ENCODE peak calls at places on chromosomes 3 and 15, in seven cellular contexts. One of them, this sample, is unnamed. For H3K4me1, the result is how much of the 10 kb centered on the place peaks cover.

GRCh38 chr15:68365140-68365745 is 66.7 kb downstream of the ITGA11 start:
- DNase-seq in endothelial cell of umbilical vein: peak
- DNase-seq in neural progenitor cell: no peak
- DNase-seq in SK-N-SH: no peak
- DNase-seq in IMR-90: no peak
- DNase-seq in body of pancreas: no peak
- DNase-seq in heart left ventricle: peak
- DNase-seq in this sample: no peak

GRCh38 chr15:91887321-91887720 is 33.8 kb downstream of the SLCO3A1 start:
- DNase-seq in neural progenitor cell: no peak
- DNase-seq in endothelial cell of umbilical vein: no peak
- DNase-seq in heart left ventricle: peak
- DNase-seq in body of pancreas: no peak
- DNase-seq in SK-N-SH: no peak
- DNase-seq in IMR-90: no peak
- DNase-seq in this sample: no peak

GRCh38 chr15:82298520-82298919 is 35.9 kb downstream of the SAXO2 start:
- DNase-seq in heart left ventricle: no peak
- DNase-seq in SK-N-SH: no peak
- DNase-seq in IMR-90: no peak
- DNase-seq in neural progenitor cell: no peak
- DNase-seq in body of pancreas: no peak
- DNase-seq in endothelial cell of umbilical vein: no peak
- DNase-seq in this sample: no peak

GRCh38 chr15:93055211-93055763 is 33.7 kb downstream of the RGMA start:
- DNase-seq in SK-N-SH: no peak
- DNase-seq in endothelial cell of umbilical vein: no peak
- DNase-seq in neural progenitor cell: no peak
- DNase-seq in heart left ventricle: no peak
- DNase-seq in body of pancreas: no peak
- DNase-seq in IMR-90: no peak
- DNase-seq in this sample: no peak

GRCh38 chr15:52642386-52643361 is 36.5 kb downstream of the ATOSA start:
- DNase-seq in endothelial cell of umbilical vein: no peak
- DNase-seq in IMR-90: peak
- DNase-seq in neural progenitor cell: no peak
- DNase-seq in SK-N-SH: no peak
- DNase-seq in body of pancreas: no peak
- DNase-seq in heart left ventricle: no peak
- DNase-seq in this sample: peak

GRCh38 chr3:169774186-169774585 is 990 bp downstream of the MYNN start:
- DNase-seq in body of pancreas: no peak
- DNase-seq in endothelial cell of umbilical vein: no peak
- DNase-seq in SK-N-SH: no peak
- DNase-seq in heart left ventricle: no peak
- DNase-seq in IMR-90: peak
- DNase-seq in neural progenitor cell: peak
- DNase-seq in this sample: no peak

GRCh38 chr3:152176241-152176640 is 92.5 kb upstream of the MBNL1 start:
- DNase-seq in neural progenitor cell: no peak
- DNase-seq in SK-N-SH: no peak
- DNase-seq in heart left ventricle: no peak
- DNase-seq in body of pancreas: no peak
- DNase-seq in IMR-90: peak
- DNase-seq in endothelial cell of umbilical vein: no peak
- DNase-seq in this sample: no peak

GRCh38 chr15:63601026-63601726 is 4.0 kb downstream of the FBXL22 start:
- DNase-seq in IMR-90: peak
- DNase-seq in endothelial cell of umbilical vein: peak
- DNase-seq in SK-N-SH: peak
- DNase-seq in body of pancreas: peak
- DNase-seq in heart left ventricle: peak
- DNase-seq in neural progenitor cell: peak
- DNase-seq in this sample: peak

GRCh38 chr15:51669381-51669780 is 11.9 kb upstream of the SCG3 start:
- DNase-seq in heart left ventricle: no peak
- DNase-seq in endothelial cell of umbilical vein: no peak
- DNase-seq in IMR-90: no peak
- DNase-seq in neural progenitor cell: no peak
- DNase-seq in body of pancreas: no peak
- DNase-seq in SK-N-SH: no peak
- DNase-seq in this sample: no peak

GRCh38 chr3:27589795-27590194 is 105.6 kb upstream of the SLC4A7 start:
- DNase-seq in SK-N-SH: no peak
- DNase-seq in heart left ventricle: no peak
- DNase-seq in endothelial cell of umbilical vein: no peak
- DNase-seq in IMR-90: peak
- DNase-seq in neural progenitor cell: no peak
- DNase-seq in body of pancreas: no peak
- DNase-seq in this sample: no peak

GRCh38 chr3:193572426-193572908 is 17.8 kb upstream of the ATP13A4 start:
- DNase-seq in body of pancreas: peak
- DNase-seq in neural progenitor cell: peak
- DNase-seq in SK-N-SH: peak
- DNase-seq in heart left ventricle: peak
- DNase-seq in endothelial cell of umbilical vein: peak
- DNase-seq in IMR-90: peak
- DNase-seq in this sample: peak

GRCh38 chr3:60475096-60475495 is 776.2 kb downstream of the FHIT start:
- DNase-seq in IMR-90: no peak
- DNase-seq in body of pancreas: no peak
- DNase-seq in neural progenitor cell: no peak
- DNase-seq in heart left ventricle: no peak
- DNase-seq in SK-N-SH: no peak
- DNase-seq in endothelial cell of umbilical vein: no peak
- DNase-seq in this sample: no peak

GRCh38 chr3:171088984-171089754 is 62.6 kb upstream of the SLC2A2 start:
- DNase-seq in heart left ventricle: no peak
- DNase-seq in body of pancreas: no peak
- DNase-seq in neural progenitor cell: peak
- DNase-seq in SK-N-SH: no peak
- DNase-seq in endothelial cell of umbilical vein: peak
- DNase-seq in IMR-90: peak
- DNase-seq in this sample: peak

GRCh38 chr3:107621465-107621864 is 98.7 kb downstream of the BBX start:
- DNase-seq in neural progenitor cell: no peak
- DNase-seq in endothelial cell of umbilical vein: no peak
- DNase-seq in IMR-90: no peak
- DNase-seq in heart left ventricle: no peak
- DNase-seq in body of pancreas: no peak
- DNase-seq in SK-N-SH: no peak
- DNase-seq in this sample: no peak

GRCh38 chr3:11784962-11785361 is 61.7 kb downstream of the TAMM41 start:
- DNase-seq in heart left ventricle: no peak
- DNase-seq in endothelial cell of umbilical vein: no peak
- DNase-seq in body of pancreas: no peak
- DNase-seq in IMR-90: no peak
- DNase-seq in SK-N-SH: peak
- DNase-seq in neural progenitor cell: no peak
- DNase-seq in this sample: no peak

GRCh38 chr15:90701880-90702630 is 15.1 kb upstream of the BLM start:
- DNase-seq in SK-N-SH: no peak
- DNase-seq in neural progenitor cell: peak
- DNase-seq in endothelial cell of umbilical vein: no peak
- DNase-seq in body of pancreas: no peak
- DNase-seq in IMR-90: no peak
- DNase-seq in heart left ventricle: no peak
- DNase-seq in this sample: no peak

GRCh38 chr3:108146139-108146538 is 55.3 kb upstream of the CD47 start:
- DNase-seq in neural progenitor cell: no peak
- DNase-seq in IMR-90: no peak
- DNase-seq in heart left ventricle: no peak
- DNase-seq in endothelial cell of umbilical vein: no peak
- DNase-seq in SK-N-SH: no peak
- DNase-seq in body of pancreas: no peak
- DNase-seq in this sample: no peak

DNA sequence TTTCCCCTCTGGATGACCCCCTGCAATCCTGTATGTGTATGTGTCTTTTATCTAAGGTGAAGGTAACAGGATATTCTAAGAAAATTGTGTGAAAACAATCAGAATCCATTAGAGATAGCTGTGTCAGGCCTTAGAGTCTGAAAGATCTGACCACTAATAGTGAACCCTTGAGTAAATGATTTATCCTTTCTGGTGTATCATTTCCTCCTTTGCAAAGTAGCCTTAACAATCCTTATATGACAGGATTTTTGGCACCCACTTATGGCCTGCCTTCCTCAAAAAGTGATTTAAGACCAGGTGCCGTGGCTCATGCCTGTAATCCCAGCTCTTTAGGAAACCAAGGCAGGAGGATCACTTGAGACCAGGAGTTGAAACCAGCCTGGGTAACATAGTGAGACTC is 110.2 kb downstream of the RBPMS2 start:
- DNase-seq in IMR-90: no peak
- DNase-seq in heart left ventricle: no peak
- DNase-seq in endothelial cell of umbilical vein: no peak
- DNase-seq in body of pancreas: no peak
- DNase-seq in neural progenitor cell: no peak
- DNase-seq in SK-N-SH: no peak
- DNase-seq in this sample: no peak
- H3K27ac ChIP-seq in IMR-90: no peak
- H3K27ac ChIP-seq in heart left ventricle: no peak
- H3K27ac ChIP-seq in endothelial cell of umbilical vein: no peak
- H3K27ac ChIP-seq in body of pancreas: no peak
- H3K27ac ChIP-seq in neural progenitor cell: no peak
- H3K27ac ChIP-seq in SK-N-SH: no peak
- H3K27ac ChIP-seq in this sample: no peak

DNA sequence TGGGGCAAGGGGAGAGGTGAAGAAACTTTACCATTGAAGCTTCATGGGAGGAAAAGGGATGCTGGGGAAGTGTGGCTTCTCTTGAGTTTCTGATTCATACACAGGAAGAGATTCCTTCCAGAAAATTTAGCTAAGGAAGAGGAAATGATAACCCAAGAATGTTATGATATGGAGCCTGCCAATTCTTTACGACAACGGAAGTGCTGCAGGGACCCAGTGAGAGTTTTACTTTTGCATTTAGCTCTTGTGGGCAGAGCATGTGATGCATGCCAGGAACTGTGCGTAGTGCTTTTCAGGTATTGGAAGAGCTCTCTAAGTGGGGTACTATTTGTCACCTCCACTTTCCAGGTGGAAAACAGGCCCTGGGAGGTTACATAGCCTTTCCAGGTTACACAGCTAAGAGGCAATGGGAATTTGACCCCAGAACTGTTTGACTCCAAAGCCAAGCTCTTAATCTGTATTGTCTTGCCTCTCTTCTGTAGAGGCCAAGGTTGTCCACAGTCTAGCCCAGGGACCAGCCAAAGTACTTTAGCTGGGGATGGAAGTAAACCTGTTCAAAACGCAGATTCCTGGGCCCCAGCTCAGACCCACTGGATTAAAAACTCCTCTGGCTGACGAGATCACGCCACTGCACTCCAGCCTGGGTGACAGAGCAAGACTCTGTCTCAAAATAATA is 23.0 kb downstream of the CMTM7 start:
- DNase-seq in heart left ventricle: peak
- DNase-seq in body of pancreas: no peak
- DNase-seq in IMR-90: peak
- DNase-seq in neural progenitor cell: no peak
- DNase-seq in SK-N-SH: no peak
- DNase-seq in endothelial cell of umbilical vein: peak
- DNase-seq in this sample: peak
- H3K4me1 ChIP-seq in heart left ventricle: under half
- H3K4me1 ChIP-seq in body of pancreas: half or more
- H3K4me1 ChIP-seq in IMR-90: under half
- H3K4me1 ChIP-seq in neural progenitor cell: under half
- H3K4me1 ChIP-seq in SK-N-SH: under half
- H3K4me1 ChIP-seq in endothelial cell of umbilical vein: half or more
- H3K4me1 ChIP-seq in this sample: under half

GRCh38 chr15:99729327-99729726 is 3.9 kb downstream of the LYSMD4 start:
- DNase-seq in SK-N-SH: no peak
- DNase-seq in heart left ventricle: no peak
- DNase-seq in body of pancreas: no peak
- DNase-seq in endothelial cell of umbilical vein: no peak
- DNase-seq in neural progenitor cell: no peak
- DNase-seq in IMR-90: no peak
- DNase-seq in this sample: no peak

GRCh38 chr15:99727733-99728132 is 5.5 kb downstream of the LYSMD4 start:
- DNase-seq in IMR-90: no peak
- DNase-seq in heart left ventricle: no peak
- DNase-seq in endothelial cell of umbilical vein: no peak
- DNase-seq in body of pancreas: no peak
- DNase-seq in neural progenitor cell: no peak
- DNase-seq in SK-N-SH: peak
- DNase-seq in this sample: no peak

GRCh38 chr15:99731336-99732267 is 1.6 kb downstream of the LYSMD4 start:
- DNase-seq in endothelial cell of umbilical vein: no peak
- DNase-seq in neural progenitor cell: peak
- DNase-seq in SK-N-SH: no peak
- DNase-seq in body of pancreas: no peak
- DNase-seq in heart left ventricle: no peak
- DNase-seq in IMR-90: no peak
- DNase-seq in this sample: no peak

GRCh38 chr15:99732268-99732641 is 982 bp downstream of the LYSMD4 start:
- DNase-seq in IMR-90: peak
- DNase-seq in heart left ventricle: no peak
- DNase-seq in endothelial cell of umbilical vein: no peak
- DNase-seq in neural progenitor cell: no peak
- DNase-seq in body of pancreas: no peak
- DNase-seq in SK-N-SH: no peak
- DNase-seq in this sample: peak

GRCh38 chr15:99729920-99730319 is 3.3 kb downstream of the LYSMD4 start:
- DNase-seq in body of pancreas: no peak
- DNase-seq in endothelial cell of umbilical vein: peak
- DNase-seq in heart left ventricle: no peak
- DNase-seq in IMR-90: peak
- DNase-seq in neural progenitor cell: peak
- DNase-seq in SK-N-SH: peak
- DNase-seq in this sample: peak
- TF ChIP-seq CTCF in body of pancreas: no peak
- TF ChIP-seq CTCF in endothelial cell of umbilical vein: peak
- TF ChIP-seq CTCF in heart left ventricle: peak
- TF ChIP-seq CTCF in IMR-90: peak
- TF ChIP-seq CTCF in neural progenitor cell: peak
- TF ChIP-seq CTCF in SK-N-SH: peak
- TF ChIP-seq CTCF in this sample: peak

GRCh38 chr15:101003076-101003475 is 83.9 kb downstream of the LRRK1 start:
- DNase-seq in neural progenitor cell: no peak
- DNase-seq in SK-N-SH: no peak
- DNase-seq in endothelial cell of umbilical vein: no peak
- DNase-seq in body of pancreas: no peak
- DNase-seq in IMR-90: no peak
- DNase-seq in heart left ventricle: no peak
- DNase-seq in this sample: no peak

GRCh38 chr15:101001056-101001455 is 81.9 kb downstream of the LRRK1 start:
- DNase-seq in body of pancreas: no peak
- DNase-seq in heart left ventricle: no peak
- DNase-seq in IMR-90: no peak
- DNase-seq in neural progenitor cell: no peak
- DNase-seq in endothelial cell of umbilical vein: no peak
- DNase-seq in SK-N-SH: no peak
- DNase-seq in this sample: no peak

GRCh38 chr15:101000271-101000681 is 81.1 kb downstream of the LRRK1 start:
- DNase-seq in neural progenitor cell: no peak
- DNase-seq in IMR-90: peak
- DNase-seq in endothelial cell of umbilical vein: no peak
- DNase-seq in body of pancreas: no peak
- DNase-seq in heart left ventricle: no peak
- DNase-seq in SK-N-SH: no peak
- DNase-seq in this sample: no peak

GRCh38 chr15:101003706-101004105 is 84.5 kb downstream of the LRRK1 start:
- DNase-seq in heart left ventricle: no peak
- DNase-seq in body of pancreas: no peak
- DNase-seq in SK-N-SH: no peak
- DNase-seq in endothelial cell of umbilical vein: no peak
- DNase-seq in IMR-90: no peak
- DNase-seq in neural progenitor cell: no peak
- DNase-seq in this sample: no peak

GRCh38 chr15:101001796-101002195 is 82.6 kb downstream of the LRRK1 start:
- DNase-seq in IMR-90: no peak
- DNase-seq in neural progenitor cell: no peak
- DNase-seq in endothelial cell of umbilical vein: no peak
- DNase-seq in heart left ventricle: no peak
- DNase-seq in body of pancreas: no peak
- DNase-seq in SK-N-SH: no peak
- DNase-seq in this sample: no peak
- H3K27ac ChIP-seq in IMR-90: no peak
- H3K27ac ChIP-seq in neural progenitor cell: no peak
- H3K27ac ChIP-seq in endothelial cell of umbilical vein: no peak
- H3K27ac ChIP-seq in heart left ventricle: no peak
- H3K27ac ChIP-seq in body of pancreas: no peak
- H3K27ac ChIP-seq in SK-N-SH: no peak
- H3K27ac ChIP-seq in this sample: no peak

This sample was measured in foreskin keratinocyte.